ENCODE peak calls at places on chromosomes 7 and 10, in four cellular contexts. One of them, this sample, is unnamed.

GRCh38 chr10:44569193-44570091 is 184.5 kb upstream of the CXCL12 start:
- DNase-seq in IMR-90: peak
- DNase-seq in prostate gland: no peak
- DNase-seq in Peyer's patch: no peak
- DNase-seq in this sample: no peak

GRCh38 chr7:107692501-107692900 is 31.9 kb downstream of the SLC26A4 start:
- DNase-seq in Peyer's patch: no peak
- DNase-seq in prostate gland: no peak
- DNase-seq in IMR-90: peak
- DNase-seq in this sample: no peak

GRCh38 chr7:151550601-151551286 is 31.0 kb upstream of the RHEB start:
- DNase-seq in IMR-90: peak
- DNase-seq in Peyer's patch: no peak
- DNase-seq in prostate gland: no peak
- DNase-seq in this sample: no peak

GRCh38 chr7:135147341-135147898 is 452 bp upstream of the TMEM140 start:
- DNase-seq in Peyer's patch: no peak
- DNase-seq in prostate gland: no peak
- DNase-seq in IMR-90: peak
- DNase-seq in this sample: no peak

GRCh38 chr7:155230169-155230593 is 67.5 kb upstream of the INSIG1 start:
- DNase-seq in prostate gland: peak
- DNase-seq in IMR-90: peak
- DNase-seq in Peyer's patch: peak
- DNase-seq in this sample: no peak

GRCh38 chr10:49141541-49142332 is 7.9 kb upstream of the FAM170B start:
- DNase-seq in Peyer's patch: no peak
- DNase-seq in prostate gland: no peak
- DNase-seq in IMR-90: no peak
- DNase-seq in this sample: no peak

GRCh38 chr7:13508586-13508985 is 480.9 kb downstream of the ETV1 start:
- DNase-seq in Peyer's patch: no peak
- DNase-seq in prostate gland: no peak
- DNase-seq in IMR-90: no peak
- DNase-seq in this sample: no peak

GRCh38 chr7:143408247-143408685 is 390 bp downstream of the EPHA1 start:
- DNase-seq in prostate gland: no peak
- DNase-seq in Peyer's patch: no peak
- DNase-seq in IMR-90: no peak
- DNase-seq in this sample: no peak

GRCh38 chr10:33179056-33179455 is 155.4 kb downstream of the NRP1 start:
- DNase-seq in Peyer's patch: no peak
- DNase-seq in prostate gland: no peak
- DNase-seq in IMR-90: peak
- DNase-seq in this sample: no peak

GRCh38 chr10:36440539-36440938 is 684.9 kb upstream of the ANKRD30A start:
- DNase-seq in prostate gland: no peak
- DNase-seq in Peyer's patch: no peak
- DNase-seq in IMR-90: no peak
- DNase-seq in this sample: no peak

GRCh38 chr7:17256375-17256774 is 42.1 kb upstream of the AHR start:
- DNase-seq in Peyer's patch: no peak
- DNase-seq in prostate gland: no peak
- DNase-seq in IMR-90: no peak
- DNase-seq in this sample: no peak

GRCh38 chr10:60305394-60305892 is 84.2 kb downstream of the ANK3 start:
- DNase-seq in prostate gland: no peak
- DNase-seq in IMR-90: peak
- DNase-seq in Peyer's patch: no peak
- DNase-seq in this sample: no peak

GRCh38 chr7:49775065-49775948 is 1.9 kb downstream of the VWC2 start:
- DNase-seq in IMR-90: no peak
- DNase-seq in prostate gland: no peak
- DNase-seq in Peyer's patch: no peak
- DNase-seq in this sample: peak

GRCh38 chr10:5446390-5446926 is 34.1 kb downstream of the NET1 start:
- DNase-seq in IMR-90: peak
- DNase-seq in prostate gland: peak
- DNase-seq in Peyer's patch: peak
- DNase-seq in this sample: no peak

GRCh38 chr7:159114096-159114495 is 30.6 kb downstream of the VIPR2 start:
- DNase-seq in IMR-90: no peak
- DNase-seq in prostate gland: no peak
- DNase-seq in Peyer's patch: peak
- DNase-seq in this sample: no peak

GRCh38 chr7:45511721-45512422 is 62.3 kb upstream of the ADCY1 start:
- DNase-seq in IMR-90: no peak
- DNase-seq in Peyer's patch: no peak
- DNase-seq in prostate gland: no peak
- DNase-seq in this sample: no peak

GRCh38 chr7:111138196-111138569 is 47.3 kb downstream of the LRRN3 start:
- DNase-seq in prostate gland: peak
- DNase-seq in Peyer's patch: no peak
- DNase-seq in IMR-90: peak
- DNase-seq in this sample: no peak

GRCh38 chr10:72875250-72876055 is 18.1 kb upstream of the OIT3 start:
- DNase-seq in prostate gland: no peak
- DNase-seq in Peyer's patch: no peak
- DNase-seq in IMR-90: peak
- DNase-seq in this sample: no peak

GRCh38 chr10:71735709-71736569 is 16.4 kb upstream of the C10orf105 start:
- DNase-seq in Peyer's patch: no peak
- DNase-seq in prostate gland: no peak
- DNase-seq in IMR-90: no peak
- DNase-seq in this sample: peak

GRCh38 chr7:111639894-111640293 is 77.6 kb upstream of the IMMP2L start:
- DNase-seq in IMR-90: peak
- DNase-seq in prostate gland: no peak
- DNase-seq in Peyer's patch: no peak
- DNase-seq in this sample: no peak

GRCh38 chr10:58264780-58265179 is 2.9 kb downstream of the IPMK start:
- DNase-seq in Peyer's patch: no peak
- DNase-seq in IMR-90: no peak
- DNase-seq in prostate gland: no peak
- DNase-seq in this sample: no peak

GRCh38 chr10:104076743-104077160 is 8.9 kb downstream of the COL17A1 start:
- DNase-seq in prostate gland: peak
- DNase-seq in Peyer's patch: no peak
- DNase-seq in IMR-90: peak
- DNase-seq in this sample: no peak

GRCh38 chr7:41187322-41187721 is 515.6 kb downstream of the INHBA start:
- DNase-seq in IMR-90: no peak
- DNase-seq in prostate gland: no peak
- DNase-seq in Peyer's patch: no peak
- DNase-seq in this sample: no peak

GRCh38 chr7:150902078-150903033 is 50.0 kb downstream of the AOC1 start:
- DNase-seq in prostate gland: no peak
- DNase-seq in Peyer's patch: peak
- DNase-seq in IMR-90: no peak
- DNase-seq in this sample: no peak

GRCh38 chr10:110330675-110331074 is 26.0 kb upstream of the SMNDC1 start:
- DNase-seq in IMR-90: no peak
- DNase-seq in Peyer's patch: no peak
- DNase-seq in prostate gland: no peak
- DNase-seq in this sample: no peak

GRCh38 chr7:53541467-53541866 is 506.0 kb downstream of the POM121L12 start:
- DNase-seq in prostate gland: no peak
- DNase-seq in IMR-90: no peak
- DNase-seq in Peyer's patch: no peak
- DNase-seq in this sample: no peak

GRCh38 chr10:116798859-116799258 is 50.4 kb upstream of the ENO4 start:
- DNase-seq in Peyer's patch: no peak
- DNase-seq in prostate gland: no peak
- DNase-seq in IMR-90: no peak
- DNase-seq in this sample: no peak

GRCh38 chr10:93437000-93437945 is 44.9 kb downstream of the MYOF start:
- DNase-seq in IMR-90: peak
- DNase-seq in Peyer's patch: no peak
- DNase-seq in prostate gland: peak
- DNase-seq in this sample: no peak

GRCh38 chr10:58518775-58519174 is 6.1 kb downstream of the BICC1 start:
- DNase-seq in IMR-90: peak
- DNase-seq in Peyer's patch: no peak
- DNase-seq in prostate gland: no peak
- DNase-seq in this sample: no peak

GRCh38 chr7:55964802-55965470 is 551 bp downstream of the NIPSNAP2 start:
- DNase-seq in prostate gland: peak
- DNase-seq in Peyer's patch: peak
- DNase-seq in IMR-90: peak
- DNase-seq in this sample: peak
- TF ChIP-seq POLR2A in prostate gland: no peak
- TF ChIP-seq POLR2A in Peyer's patch: peak
- TF ChIP-seq POLR2A in IMR-90: peak
- TF ChIP-seq POLR2A in this sample: peak

GRCh38 chr10:62637249-62638061 is 167.1 kb upstream of the ADO start:
- DNase-seq in Peyer's patch: no peak
- DNase-seq in IMR-90: peak
- DNase-seq in prostate gland: no peak
- DNase-seq in this sample: no peak

GRCh38 chr10:62633976-62634375 is 170.5 kb upstream of the ADO start:
- DNase-seq in prostate gland: no peak
- DNase-seq in IMR-90: no peak
- DNase-seq in Peyer's patch: no peak
- DNase-seq in this sample: no peak

GRCh38 chr10:62632071-62632809 is 172.3 kb upstream of the ADO start:
- DNase-seq in prostate gland: no peak
- DNase-seq in Peyer's patch: no peak
- DNase-seq in IMR-90: no peak
- DNase-seq in this sample: no peak

GRCh38 chr10:62636825-62637248 is 167.7 kb upstream of the ADO start:
- DNase-seq in prostate gland: no peak
- DNase-seq in Peyer's patch: no peak
- DNase-seq in IMR-90: peak
- DNase-seq in this sample: no peak

DNA sequence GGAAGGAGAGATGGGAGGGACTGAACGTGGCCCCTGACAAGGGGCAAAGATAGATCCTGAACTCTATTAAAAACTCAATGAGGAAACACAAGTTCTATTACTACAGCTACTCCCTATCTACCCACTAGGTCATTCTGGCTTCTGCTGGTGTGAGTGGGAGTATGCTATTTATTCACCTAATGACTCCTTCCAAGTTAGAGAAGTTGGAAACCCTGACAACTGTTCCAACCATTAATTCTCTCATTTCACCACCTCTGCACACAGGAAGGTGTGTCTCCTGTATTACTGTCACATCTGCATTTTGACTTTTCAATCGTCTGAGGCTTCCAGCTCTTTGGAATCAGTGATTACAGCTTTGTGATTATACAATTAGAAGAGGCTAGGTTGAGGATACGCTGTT is 169.4 kb upstream of the ADO start:
- DNase-seq in prostate gland: no peak
- DNase-seq in IMR-90: no peak
- DNase-seq in Peyer's patch: no peak
- DNase-seq in this sample: no peak
- TF ChIP-seq POLR2A in prostate gland: no peak
- TF ChIP-seq POLR2A in IMR-90: no peak
- TF ChIP-seq POLR2A in Peyer's patch: no peak
- TF ChIP-seq POLR2A in this sample: no peak

GRCh38 chr10:32054087-32054486 is 2.1 kb downstream of the KIF5B start:
- DNase-seq in prostate gland: peak
- DNase-seq in Peyer's patch: no peak
- DNase-seq in IMR-90: peak
- DNase-seq in this sample: no peak

GRCh38 chr10:32059472-32059871 is 3.2 kb upstream of the KIF5B start:
- DNase-seq in prostate gland: no peak
- DNase-seq in IMR-90: no peak
- DNase-seq in Peyer's patch: no peak
- DNase-seq in this sample: no peak

GRCh38 chr10:32057041-32057372 is 782 bp upstream of the KIF5B start:
- DNase-seq in IMR-90: no peak
- DNase-seq in Peyer's patch: no peak
- DNase-seq in prostate gland: no peak
- DNase-seq in this sample: no peak

GRCh38 chr10:32056136-32057040 is at the start of gene KIF5B:
- DNase-seq in Peyer's patch: peak
- DNase-seq in prostate gland: peak
- DNase-seq in IMR-90: peak
- DNase-seq in this sample: peak

DNA sequence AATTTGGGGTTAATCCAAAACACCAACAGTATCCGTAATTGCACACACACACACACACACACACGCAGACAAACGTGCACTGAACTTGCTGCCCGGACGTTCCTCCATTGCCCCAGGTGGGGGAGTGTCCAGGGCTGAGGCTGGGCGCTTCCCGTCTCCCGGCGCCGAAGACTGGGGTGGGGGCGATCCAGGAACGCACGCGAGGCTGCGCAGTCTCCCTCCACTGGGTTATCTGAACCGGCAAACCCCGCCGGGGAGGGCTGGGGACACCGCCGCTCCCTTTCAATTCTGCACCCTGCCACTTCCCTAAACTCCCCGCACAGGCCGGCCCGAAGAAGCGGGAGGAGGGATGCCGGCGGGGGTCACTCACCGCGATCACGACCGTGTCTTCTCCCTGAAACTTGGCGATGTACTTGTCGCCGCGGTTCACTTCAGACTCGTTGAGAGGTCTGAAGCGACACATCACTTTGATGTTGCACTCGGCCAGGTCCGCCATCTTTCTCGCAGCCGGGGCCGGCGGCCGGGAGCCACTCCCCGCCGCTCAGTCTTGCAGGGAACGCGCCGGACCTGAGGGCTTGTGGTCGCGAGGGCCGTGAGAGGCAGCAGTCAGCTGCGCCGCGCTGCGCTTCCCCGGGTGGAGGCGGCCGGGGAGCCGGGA is 618 bp downstream of the KIF5B start:
- DNase-seq in IMR-90: peak
- DNase-seq in Peyer's patch: peak
- DNase-seq in prostate gland: peak
- DNase-seq in this sample: peak
- TF ChIP-seq POLR2A in IMR-90: no peak
- TF ChIP-seq POLR2A in Peyer's patch: no peak
- TF ChIP-seq POLR2A in prostate gland: peak
- TF ChIP-seq POLR2A in this sample: no peak

DNA sequence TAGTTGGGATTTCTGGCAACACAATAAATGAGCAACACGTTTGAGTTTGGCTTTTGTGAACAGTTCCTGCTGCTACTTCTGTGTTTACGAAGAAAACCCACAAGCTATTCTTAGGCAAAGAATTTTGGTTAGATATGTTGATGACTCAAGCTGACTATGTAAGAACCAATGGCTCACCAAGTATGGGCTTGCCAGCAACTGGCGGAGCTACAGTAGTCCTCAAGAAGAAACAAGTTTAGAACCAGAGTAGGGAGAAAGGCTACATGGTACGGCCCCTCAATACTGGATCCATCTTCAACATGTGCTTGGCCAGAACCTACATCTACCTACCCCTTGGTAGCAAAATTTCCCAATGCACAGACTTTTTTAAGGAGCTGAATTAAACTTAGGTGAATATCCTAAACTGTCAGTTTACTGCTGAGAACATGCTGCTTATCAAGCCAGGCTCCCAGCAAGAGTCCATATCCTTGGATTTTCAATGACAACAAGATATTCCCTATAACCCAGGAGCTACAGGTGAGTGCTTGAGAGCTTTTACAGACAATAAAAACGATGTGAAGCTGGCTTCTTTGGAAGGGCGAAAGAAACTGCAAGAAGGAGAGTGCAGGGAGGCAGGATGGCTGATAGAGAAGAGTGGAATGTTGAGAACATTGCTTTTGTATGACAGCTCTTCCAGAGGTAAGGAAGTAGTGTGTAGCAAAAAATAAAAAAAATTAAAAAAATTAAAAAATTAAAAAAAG is 74.3 kb upstream of the ASAH2 start:
- DNase-seq in Peyer's patch: no peak
- DNase-seq in prostate gland: peak
- DNase-seq in IMR-90: peak
- DNase-seq in this sample: no peak
- TF ChIP-seq POLR2A in Peyer's patch: no peak
- TF ChIP-seq POLR2A in prostate gland: no peak
- TF ChIP-seq POLR2A in IMR-90: no peak
- TF ChIP-seq POLR2A in this sample: no peak